ENCODE peak calls at places on chromosomes 12 and 14, in six cellular contexts. One of them, this sample, is unnamed.

GRCh38 chr12:18897816-18898215 is 159.9 kb downstream of the CAPZA3 start:
- DNase-seq in brain microvascular endothelial cell: peak; percentile 16
- DNase-seq in caudate nucleus: no peak
- DNase-seq in mammary epithelial cell: no peak
- DNase-seq in IMR-90: peak; percentile 9
- DNase-seq in hepatocyte: no peak
- DNase-seq in this sample: no peak

GRCh38 chr14:105075364-105076295 is 10.4 kb upstream of the GPR132 start:
- DNase-seq in brain microvascular endothelial cell: peak; percentile 18
- DNase-seq in caudate nucleus: no peak
- DNase-seq in mammary epithelial cell: no peak
- DNase-seq in IMR-90: peak; percentile 52
- DNase-seq in hepatocyte: peak; percentile 65
- DNase-seq in this sample: no peak

GRCh38 chr14:30193791-30194407 is 266.3 kb upstream of the PRKD1 start:
- DNase-seq in brain microvascular endothelial cell: peak; percentile 29
- DNase-seq in caudate nucleus: no peak
- DNase-seq in mammary epithelial cell: peak; percentile 17
- DNase-seq in IMR-90: peak; percentile 94
- DNase-seq in hepatocyte: no peak
- DNase-seq in this sample: no peak

GRCh38 chr14:57060276-57060956 is 208.3 kb downstream of the EXOC5 start:
- DNase-seq in brain microvascular endothelial cell: no peak
- DNase-seq in caudate nucleus: no peak
- DNase-seq in mammary epithelial cell: peak; percentile 64
- DNase-seq in IMR-90: no peak
- DNase-seq in hepatocyte: peak; percentile 34
- DNase-seq in this sample: no peak

GRCh38 chr12:82919365-82920054 is 232.8 kb downstream of the TMTC2 start:
- DNase-seq in brain microvascular endothelial cell: no peak
- DNase-seq in caudate nucleus: no peak
- DNase-seq in mammary epithelial cell: no peak
- DNase-seq in IMR-90: no peak
- DNase-seq in hepatocyte: no peak
- DNase-seq in this sample: no peak

GRCh38 chr14:82009076-82009475 is 475.4 kb upstream of the SEL1L start:
- DNase-seq in brain microvascular endothelial cell: no peak
- DNase-seq in caudate nucleus: no peak
- DNase-seq in mammary epithelial cell: no peak
- DNase-seq in IMR-90: no peak
- DNase-seq in hepatocyte: peak; percentile 12
- DNase-seq in this sample: no peak

GRCh38 chr14:79044894-79045624 is 874.9 kb downstream of the NRXN3 start:
- DNase-seq in brain microvascular endothelial cell: peak; percentile 94
- DNase-seq in caudate nucleus: no peak
- DNase-seq in mammary epithelial cell: peak; percentile 98
- DNase-seq in IMR-90: peak; percentile 88
- DNase-seq in hepatocyte: peak; percentile 56
- DNase-seq in this sample: no peak

GRCh38 chr12:48446372-48446771 is 26.0 kb upstream of the ANP32D start:
- DNase-seq in brain microvascular endothelial cell: no peak
- DNase-seq in caudate nucleus: no peak
- DNase-seq in mammary epithelial cell: peak; percentile 6
- DNase-seq in IMR-90: no peak
- DNase-seq in hepatocyte: no peak
- DNase-seq in this sample: no peak

GRCh38 chr12:84508325-84508861 is 404.2 kb downstream of the SLC6A15 start:
- DNase-seq in brain microvascular endothelial cell: peak; percentile 87
- DNase-seq in caudate nucleus: no peak
- DNase-seq in mammary epithelial cell: peak; percentile 88
- DNase-seq in IMR-90: peak; percentile 75
- DNase-seq in hepatocyte: peak; percentile 43
- DNase-seq in this sample: no peak

GRCh38 chr14:61694830-61695694 is at the start of gene HIF1A:
- DNase-seq in brain microvascular endothelial cell: peak; percentile 96
- DNase-seq in caudate nucleus: peak; percentile 86
- DNase-seq in mammary epithelial cell: peak; percentile 99
- DNase-seq in IMR-90: peak; percentile 99
- DNase-seq in hepatocyte: peak; percentile 99
- DNase-seq in this sample: peak; percentile 94

GRCh38 chr12:1504304-1505150 is 89.9 kb downstream of the FBXL14 start:
- DNase-seq in brain microvascular endothelial cell: no peak
- DNase-seq in caudate nucleus: no peak
- DNase-seq in mammary epithelial cell: no peak
- DNase-seq in IMR-90: no peak
- DNase-seq in hepatocyte: no peak
- DNase-seq in this sample: no peak

GRCh38 chr14:31950760-31951637 is 126.1 kb upstream of the ARHGAP5 start:
- DNase-seq in brain microvascular endothelial cell: no peak
- DNase-seq in caudate nucleus: no peak
- DNase-seq in mammary epithelial cell: peak; percentile 72
- DNase-seq in IMR-90: peak; percentile 48
- DNase-seq in hepatocyte: peak; percentile 82
- DNase-seq in this sample: no peak

GRCh38 chr14:67241416-67242362 is at the start of gene PALS1:
- DNase-seq in brain microvascular endothelial cell: peak; percentile 79
- DNase-seq in caudate nucleus: no peak
- DNase-seq in mammary epithelial cell: peak; percentile 84
- DNase-seq in IMR-90: peak; percentile 88
- DNase-seq in hepatocyte: peak; percentile 81
- DNase-seq in this sample: peak; percentile 65

GRCh38 chr14:91911474-91912032 is 35.9 kb downstream of the FBLN5 start:
- DNase-seq in brain microvascular endothelial cell: peak; percentile 5
- DNase-seq in caudate nucleus: no peak
- DNase-seq in mammary epithelial cell: peak; percentile 35
- DNase-seq in IMR-90: peak; percentile 33
- DNase-seq in hepatocyte: peak; percentile 56
- DNase-seq in this sample: peak; percentile 65

GRCh38 chr12:52976574-52977071 is 27.7 kb downstream of the KRT18 start:
- DNase-seq in brain microvascular endothelial cell: peak; percentile 13
- DNase-seq in caudate nucleus: no peak
- DNase-seq in mammary epithelial cell: no peak
- DNase-seq in IMR-90: peak; percentile 70
- DNase-seq in hepatocyte: no peak
- DNase-seq in this sample: no peak

GRCh38 chr14:97177635-97178034 is 380.5 kb downstream of the VRK1 start:
- DNase-seq in brain microvascular endothelial cell: no peak
- DNase-seq in caudate nucleus: no peak
- DNase-seq in mammary epithelial cell: no peak
- DNase-seq in IMR-90: no peak
- DNase-seq in hepatocyte: no peak
- DNase-seq in this sample: no peak

GRCh38 chr12:64610092-64610659 is at the start of gene RASSF3:
- DNase-seq in brain microvascular endothelial cell: peak; percentile 16
- DNase-seq in caudate nucleus: no peak
- DNase-seq in mammary epithelial cell: peak; percentile 66
- DNase-seq in IMR-90: peak; percentile 67
- DNase-seq in hepatocyte: peak; percentile 83
- DNase-seq in this sample: peak; percentile 74

GRCh38 chr14:64279719-64280668 is 14.2 kb downstream of the ESR2 start:
- DNase-seq in brain microvascular endothelial cell: peak; percentile 12
- DNase-seq in caudate nucleus: no peak
- DNase-seq in mammary epithelial cell: peak; percentile 65
- DNase-seq in IMR-90: peak; percentile 24
- DNase-seq in hepatocyte: no peak
- DNase-seq in this sample: no peak

GRCh38 chr14:76920572-76921175 is 94.5 kb downstream of the LRRC74A start:
- DNase-seq in brain microvascular endothelial cell: no peak
- DNase-seq in caudate nucleus: no peak
- DNase-seq in mammary epithelial cell: no peak
- DNase-seq in IMR-90: no peak
- DNase-seq in hepatocyte: peak; percentile 59
- DNase-seq in this sample: no peak

GRCh38 chr14:76918176-76918750 is 92.1 kb downstream of the LRRC74A start:
- DNase-seq in brain microvascular endothelial cell: peak; percentile 70
- DNase-seq in caudate nucleus: peak; percentile 50
- DNase-seq in mammary epithelial cell: no peak
- DNase-seq in IMR-90: peak; percentile 90
- DNase-seq in hepatocyte: peak; percentile 75
- DNase-seq in this sample: no peak

GRCh38 chr14:76918751-76919421 is 92.7 kb downstream of the LRRC74A start:
- DNase-seq in brain microvascular endothelial cell: peak; percentile 95
- DNase-seq in caudate nucleus: peak; percentile 72
- DNase-seq in mammary epithelial cell: peak; percentile 96
- DNase-seq in IMR-90: peak; percentile 99
- DNase-seq in hepatocyte: peak; percentile 96
- DNase-seq in this sample: no peak

GRCh38 chr14:76919431-76919810 is 93.2 kb downstream of the LRRC74A start:
- DNase-seq in brain microvascular endothelial cell: no peak
- DNase-seq in caudate nucleus: no peak
- DNase-seq in mammary epithelial cell: no peak
- DNase-seq in IMR-90: no peak
- DNase-seq in hepatocyte: no peak
- DNase-seq in this sample: no peak

GRCh38 chr14:76919811-76920571 is 93.8 kb downstream of the LRRC74A start:
- DNase-seq in brain microvascular endothelial cell: peak; percentile 87
- DNase-seq in caudate nucleus: no peak
- DNase-seq in mammary epithelial cell: peak; percentile 27
- DNase-seq in IMR-90: peak; percentile 88
- DNase-seq in hepatocyte: peak; percentile 87
- DNase-seq in this sample: no peak
- H3K27ac ChIP-seq in brain microvascular endothelial cell: peak overlapping the region; percentile 97
- H3K27ac ChIP-seq in caudate nucleus: peak overlapping the region; percentile 80
- H3K27ac ChIP-seq in mammary epithelial cell: peak overlapping the region; percentile 88
- H3K27ac ChIP-seq in IMR-90: peak overlapping the region; percentile 97
- H3K27ac ChIP-seq in hepatocyte: peak overlapping the region; percentile 98
- H3K27ac ChIP-seq in this sample: no peak overlapping the region

DNA sequence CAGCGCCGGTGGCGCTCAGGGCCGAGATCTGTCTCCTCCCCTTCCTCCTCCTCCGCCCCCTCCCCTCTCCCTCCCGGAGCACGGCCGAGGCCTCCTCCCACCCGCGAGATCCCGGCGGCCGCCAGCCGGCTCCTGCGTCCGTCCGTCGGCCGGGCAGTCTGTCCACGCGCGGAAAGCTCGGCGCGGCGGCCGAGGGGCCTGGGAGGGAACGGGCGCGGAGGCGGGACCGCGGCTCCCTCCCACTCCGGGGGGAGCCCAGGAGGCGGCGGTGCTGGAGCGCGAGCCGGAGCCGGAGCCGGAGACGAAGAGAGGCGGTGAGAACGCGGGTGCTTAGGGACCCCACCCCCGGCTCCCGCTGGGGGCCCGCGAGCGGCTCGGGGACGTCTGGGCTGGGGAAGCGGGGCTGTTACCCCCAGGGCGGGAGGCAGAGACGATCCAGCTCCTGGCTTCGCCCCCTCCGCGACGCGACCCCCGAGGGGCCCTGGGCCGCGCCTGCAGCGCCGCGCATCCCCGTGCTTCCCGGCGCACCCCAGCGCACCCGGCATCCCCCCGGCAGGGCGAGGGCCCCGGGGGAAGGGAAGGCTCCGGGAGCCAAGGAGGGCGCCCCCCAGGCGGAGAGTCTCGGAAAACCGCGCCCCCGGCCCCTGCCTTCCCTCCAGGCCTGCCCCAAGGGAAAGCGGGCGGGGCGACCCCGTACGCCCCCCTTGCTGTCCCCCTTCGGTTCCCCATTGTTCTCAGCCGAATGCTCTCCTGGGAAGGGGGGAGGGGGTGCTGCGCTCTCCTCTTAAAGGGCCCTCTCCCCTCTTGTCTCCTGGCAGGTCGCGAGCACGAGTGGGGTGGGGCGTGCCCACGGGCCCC is at the start of gene DTX1:
- DNase-seq in brain microvascular endothelial cell: no peak
- DNase-seq in caudate nucleus: peak; percentile 12
- DNase-seq in mammary epithelial cell: no peak
- DNase-seq in IMR-90: no peak
- DNase-seq in hepatocyte: no peak
- DNase-seq in this sample: peak; percentile 35
- H3K27ac ChIP-seq in brain microvascular endothelial cell: no peak within 1 kb of the TSS
- H3K27ac ChIP-seq in caudate nucleus: peak within 1 kb of the TSS; percentile 44
- H3K27ac ChIP-seq in mammary epithelial cell: no peak within 1 kb of the TSS
- H3K27ac ChIP-seq in IMR-90: no peak within 1 kb of the TSS
- H3K27ac ChIP-seq in hepatocyte: no peak within 1 kb of the TSS
- H3K27ac ChIP-seq in this sample: peak within 1 kb of the TSS; percentile 56

GRCh38 chr14:59677771-59678211 is 101.2 kb upstream of the CCDC175 start:
- DNase-seq in brain microvascular endothelial cell: no peak
- DNase-seq in caudate nucleus: no peak
- DNase-seq in mammary epithelial cell: no peak
- DNase-seq in IMR-90: peak; percentile 20
- DNase-seq in hepatocyte: no peak
- DNase-seq in this sample: no peak
- H3K27ac ChIP-seq in brain microvascular endothelial cell: no peak overlapping the region
- H3K27ac ChIP-seq in caudate nucleus: peak overlapping the region; percentile 82
- H3K27ac ChIP-seq in mammary epithelial cell: no peak overlapping the region
- H3K27ac ChIP-seq in IMR-90: no peak overlapping the region
- H3K27ac ChIP-seq in hepatocyte: no peak overlapping the region
- H3K27ac ChIP-seq in this sample: no peak overlapping the region

GRCh38 chr14:103857256-103857655 is 9.9 kb upstream of the PPP1R13B start:
- DNase-seq in brain microvascular endothelial cell: no peak
- DNase-seq in caudate nucleus: no peak
- DNase-seq in mammary epithelial cell: no peak
- DNase-seq in IMR-90: no peak
- DNase-seq in hepatocyte: no peak
- DNase-seq in this sample: no peak

GRCh38 chr14:103856105-103856504 is 8.7 kb upstream of the PPP1R13B start:
- DNase-seq in brain microvascular endothelial cell: no peak
- DNase-seq in caudate nucleus: no peak
- DNase-seq in mammary epithelial cell: no peak
- DNase-seq in IMR-90: no peak
- DNase-seq in hepatocyte: no peak
- DNase-seq in this sample: no peak

GRCh38 chr14:103854822-103855733 is 7.7 kb upstream of the PPP1R13B start:
- DNase-seq in brain microvascular endothelial cell: no peak
- DNase-seq in caudate nucleus: no peak
- DNase-seq in mammary epithelial cell: peak; percentile 23
- DNase-seq in IMR-90: no peak
- DNase-seq in hepatocyte: peak; percentile 70
- DNase-seq in this sample: no peak

GRCh38 chr14:103855734-103856095 is 8.3 kb upstream of the PPP1R13B start:
- DNase-seq in brain microvascular endothelial cell: no peak
- DNase-seq in caudate nucleus: no peak
- DNase-seq in mammary epithelial cell: no peak
- DNase-seq in IMR-90: no peak
- DNase-seq in hepatocyte: no peak
- DNase-seq in this sample: no peak

DNA sequence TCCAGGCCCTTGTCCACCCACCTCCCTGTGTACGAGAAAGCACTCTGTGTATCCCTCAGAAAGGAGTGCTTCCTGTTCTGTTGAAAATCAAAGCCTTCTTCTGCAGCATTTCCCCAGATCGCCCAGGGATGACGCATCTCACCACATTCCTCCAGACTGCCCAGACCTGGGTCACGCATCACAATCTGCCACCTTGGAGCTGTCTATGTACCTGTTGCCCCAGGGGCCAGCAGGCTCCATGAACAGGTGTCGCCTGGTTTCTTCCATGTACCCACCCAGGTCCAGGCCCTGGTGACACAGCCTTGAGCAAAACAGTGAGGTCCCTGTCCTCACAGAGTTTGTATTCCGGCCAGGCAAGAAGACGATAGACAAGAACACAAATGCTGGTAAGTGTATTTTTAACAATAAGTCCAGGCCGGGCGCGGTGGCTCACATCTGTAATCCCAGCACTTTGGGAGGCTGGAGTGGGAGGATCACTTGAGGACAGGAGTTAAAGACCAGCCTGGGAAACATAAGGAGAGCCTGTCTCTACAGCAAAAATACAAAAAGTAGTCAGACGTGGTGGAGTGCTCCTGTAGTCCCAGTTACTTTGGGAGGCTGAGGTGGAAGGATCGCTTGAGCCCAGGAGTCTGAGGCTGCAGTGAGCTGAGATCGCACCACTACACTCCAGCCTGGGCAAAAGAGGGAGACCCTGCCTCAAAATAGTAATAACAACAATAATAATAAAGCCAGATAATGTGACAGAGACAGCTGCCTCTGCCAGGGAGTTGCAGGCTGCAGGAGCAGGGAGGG is 6.8 kb upstream of the PPP1R13B start:
- DNase-seq in brain microvascular endothelial cell: no peak
- DNase-seq in caudate nucleus: no peak
- DNase-seq in mammary epithelial cell: no peak
- DNase-seq in IMR-90: no peak
- DNase-seq in hepatocyte: no peak
- DNase-seq in this sample: no peak
- H3K27ac ChIP-seq in brain microvascular endothelial cell: no peak overlapping the region
- H3K27ac ChIP-seq in caudate nucleus: no peak overlapping the region
- H3K27ac ChIP-seq in mammary epithelial cell: no peak overlapping the region
- H3K27ac ChIP-seq in IMR-90: no peak overlapping the region
- H3K27ac ChIP-seq in hepatocyte: peak overlapping the region; percentile 77
- H3K27ac ChIP-seq in this sample: no peak overlapping the region